ENCODE peak calls at places on chromosomes 1 and 21, in five cellular contexts. N is HepG2, A is GM12878, J is K562, M is HCT116. E is an unnamed sample.

GRCh38 chr21:44443891-44444285 is 11.4 kb upstream of the LRRC3 start:
- DNase-seq in N (no peak), J (no peak), M (no peak), A (no peak), E (no peak)

GRCh38 chr1:155134858-155135415 is 715 bp upstream of the SLC50A1 start:
- DNase-seq in J (peak), M (peak), A (no peak), N (peak), E (peak)

GRCh38 chr1:200038987-200039848 is 11.7 kb downstream of the NR5A2 start:
- DNase-seq in M (peak), J (no peak), N (no peak), A (no peak), E (peak)

GRCh38 chr1:226636847-226637096 is 88.2 kb downstream of the STUM start:
- DNase-seq in A (no peak), N (no peak), M (no peak), J (no peak), E (no peak)

GRCh38 chr1:118739421-118739930 is 248.7 kb downstream of the TBX15 start:
- DNase-seq in N (no peak), M (no peak), A (no peak), J (no peak), E (no peak)

GRCh38 chr1:6423321-6423999 is 1.1 kb upstream of the ESPN start:
- DNase-seq in A (no peak), N (no peak), J (peak), M (peak), E (peak)

GRCh38 chr1:222979561-222979960 is 163.5 kb downstream of the TLR5 start:
- DNase-seq in J (no peak), N (no peak), A (no peak), M (no peak), E (no peak)

GRCh38 chr1:73452522-73452921 is 745.5 kb downstream of the LRRIQ3 start:
- DNase-seq in A (no peak), M (no peak), N (no peak), J (no peak), E (no peak)

GRCh38 chr1:240501115-240501514 is 110.8 kb downstream of the GREM2 start:
- DNase-seq in J (no peak), N (no peak), M (no peak), A (no peak), E (no peak)

GRCh38 chr1:200510228-200510623 is 100.4 kb upstream of the ZNF281 start:
- DNase-seq in M (peak), A (peak), J (peak), N (peak), E (peak)

GRCh38 chr1:200369706-200370105 is 40.1 kb downstream of the ZNF281 start:
- DNase-seq in A (no peak), N (peak), J (no peak), M (no peak), E (peak)

GRCh38 chr1:52702886-52703787 is 5.0 kb upstream of the COA7 start:
- DNase-seq in N (peak), M (peak), A (peak), J (peak), E (peak)

GRCh38 chr1:203272633-203273205 is 32.6 kb upstream of the BTG2 start:
- DNase-seq in J (no peak), N (no peak), A (no peak), M (no peak), E (no peak)

GRCh38 chr1:4681026-4681425 is 26.6 kb downstream of the AJAP1 start:
- DNase-seq in M (no peak), A (no peak), N (no peak), J (no peak), E (no peak)

GRCh38 chr1:116988248-116988647 is 13.3 kb upstream of the CD101 start:
- DNase-seq in M (no peak), N (no peak), J (no peak), A (no peak), E (no peak)

GRCh38 chr1:72845342-72845741 is 563.0 kb upstream of the NEGR1 start:
- DNase-seq in N (peak), J (no peak), A (no peak), M (no peak), E (no peak)

GRCh38 chr1:219812491-219813221 is 115.7 kb downstream of the SLC30A10 start:
- DNase-seq in M (peak), N (peak), A (no peak), J (peak), E (peak)

GRCh38 chr1:57623039-57623790 is 199.4 kb upstream of the DAB1 start:
- DNase-seq in A (no peak), J (peak), M (no peak), N (peak), E (no peak)

GRCh38 chr1:50318428-50318827 is 104.8 kb downstream of the DMRTA2 start:
- DNase-seq in M (no peak), N (no peak), A (no peak), J (no peak), E (no peak)

GRCh38 chr1:179748772-179749171 is 5.7 kb downstream of the FAM163A start:
- DNase-seq in N (no peak), J (no peak), A (no peak), M (no peak), E (no peak)

GRCh38 chr21:40422851-40423635 is 423.9 kb downstream of the DSCAM start:
- DNase-seq in J (no peak), M (no peak), A (no peak), N (no peak), E (no peak)

GRCh38 chr1:204359474-204360255 is at the start of gene PLEKHA6:
- DNase-seq in A (no peak), M (no peak), J (peak), N (no peak), E (no peak)

GRCh38 chr1:208171615-208172388 is 72.4 kb downstream of the PLXNA2 start:
- DNase-seq in N (peak), A (no peak), J (no peak), M (no peak), E (no peak)

GRCh38 chr1:16055613-16056520 is 12.3 kb downstream of the CLCNKB start:
- DNase-seq in M (peak), N (peak), J (peak), A (peak), E (peak)

GRCh38 chr1:32455958-32456357 is 8.9 kb upstream of the ZBTB8B start:
- DNase-seq in A (no peak), M (no peak), J (no peak), N (no peak), E (no peak)

GRCh38 chr1:32448773-32449456 is 16.0 kb upstream of the ZBTB8B start:
- DNase-seq in J (peak), N (peak), A (no peak), M (peak), E (peak)

GRCh38 chr1:32454726-32455125 is 10.1 kb upstream of the ZBTB8B start:
- DNase-seq in J (no peak), A (no peak), N (peak), M (no peak), E (no peak)
- TF ChIP-seq JUND in J (no peak), A (no peak), N (no peak), M (no peak), E (no peak)

DNA sequence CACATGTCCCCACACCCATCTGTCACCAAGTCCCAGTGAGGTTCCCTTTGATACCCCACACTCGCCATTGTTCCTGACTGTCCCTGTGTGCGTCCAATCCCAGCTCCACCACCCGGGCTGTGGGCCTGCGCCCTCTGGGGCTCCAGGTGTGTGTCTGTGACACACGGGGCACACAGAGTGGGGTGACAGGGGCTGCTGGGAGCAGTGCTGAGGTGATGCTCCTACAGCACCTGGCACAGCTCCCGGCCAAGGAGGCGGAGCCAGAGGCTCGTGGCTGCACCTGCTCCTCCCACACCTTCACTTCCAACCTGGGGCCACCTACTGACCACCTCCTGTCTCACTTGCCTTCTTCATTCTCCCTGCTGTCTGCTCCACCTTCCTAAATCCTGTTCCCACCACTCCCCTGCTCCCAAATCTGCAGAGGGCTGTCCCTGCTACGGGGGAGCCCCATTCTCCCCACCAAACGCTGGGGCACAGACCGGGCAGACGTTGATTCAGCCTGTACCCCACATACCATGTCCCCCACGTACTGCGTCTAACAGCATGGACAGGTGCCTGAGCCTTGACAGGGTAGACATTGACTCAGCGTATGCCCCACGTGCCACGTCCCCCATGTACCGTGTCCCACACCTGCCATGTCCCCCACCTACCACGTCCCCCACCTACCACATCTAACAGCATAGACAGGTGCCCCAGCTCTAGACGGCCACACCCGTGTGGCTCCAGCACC is 16.4 kb downstream of the WDR4 start:
- DNase-seq in J (no peak), A (no peak), M (no peak), N (no peak), E (no peak)
- TF ChIP-seq JUND in J (no peak), A (no peak), M (no peak), N (no peak), E (no peak)

GRCh38 chr1:29346573-29346972 is 110.3 kb downstream of the PTPRU start:
- DNase-seq in N (no peak), M (no peak), A (no peak), J (no peak), E (no peak)
- TF ChIP-seq JUND in N (no peak), M (no peak), A (no peak), J (no peak), E (no peak)

GRCh38 chr1:156804572-156805243 is 11.9 kb downstream of the SH2D2A start:
- DNase-seq in J (no peak), N (no peak), M (no peak), A (no peak), E (no peak)
- TF ChIP-seq JUND in J (no peak), N (no peak), M (no peak), A (no peak), E (no peak)

GRCh38 chr1:32759997-32760623 is 57.0 kb downstream of the YARS1 start:
- DNase-seq in M (peak), N (peak), A (no peak), J (peak), E (peak)
- TF ChIP-seq JUND in M (no peak), N (peak), A (no peak), J (peak), E (peak)